ENCODE peak calls at places on chromosomes 16 and 17, in nine cellular contexts. Q is fibroblast of lung; P is heart right ventricle; Y is T-helper 22 cell; R is progenitor cell of endocrine pancreas; O is activated CD4-positive, alpha-beta T cell treated with anti-CD3 and anti-CD28 coated beads for 36 hours; I is A549; T is thoracic aorta; L is mesothelial cell of epicardium. H is an unnamed sample.

GRCh38 chr17:76383645-76384221 is 676 bp upstream of the SPHK1 start:
- DNase-seq in Q (no peak), P (peak; percentile 66), Y (no peak), R (peak; percentile 43), O (peak; percentile 72), I (peak; percentile 66), T (no peak), L (peak; percentile 55), H (peak; percentile 19)

GRCh38 chr17:72119280-72119962 is 1.4 kb upstream of the SOX9 start:
- DNase-seq in Q (no peak), P (no peak), Y (no peak), R (no peak), O (no peak), I (no peak), T (no peak), L (no peak), H (no peak)

GRCh38 chr17:63450551-63450950 is 4.4 kb upstream of the CYB561 start:
- DNase-seq in Q (no peak), P (peak; percentile 37), Y (peak; percentile 19), R (no peak), O (no peak), I (no peak), T (no peak), L (no peak), H (no peak)

GRCh38 chr17:2511138-2511461 is 588 bp downstream of the METTL16 start:
- DNase-seq in Q (no peak), P (no peak), Y (no peak), R (no peak), O (no peak), I (no peak), T (no peak), L (no peak), H (no peak)

GRCh38 chr17:4747847-4748246 is 8.1 kb upstream of the CXCL16 start:
- DNase-seq in Q (no peak), P (no peak), Y (no peak), R (no peak), O (peak; percentile 52), I (no peak), T (no peak), L (no peak), H (no peak)

GRCh38 chr17:77455111-77455877 is 314.5 kb downstream of the SEC14L1 start:
- DNase-seq in Q (peak; percentile 83), P (no peak), Y (no peak), R (no peak), O (peak; percentile 69), I (no peak), T (no peak), L (no peak), H (no peak)

GRCh38 chr17:46943511-46944393 is 20.8 kb downstream of the GOSR2 start:
- DNase-seq in Q (peak; percentile 17), P (no peak), Y (no peak), R (no peak), O (peak; percentile 37), I (no peak), T (no peak), L (no peak), H (no peak)

GRCh38 chr17:56153215-56153614 is at the start of gene ANKFN1:
- DNase-seq in Q (no peak), P (no peak), Y (no peak), R (no peak), O (no peak), I (no peak), T (no peak), L (no peak), H (no peak)

GRCh38 chr16:22034503-22034902 is 26.6 kb downstream of the MOSMO start:
- DNase-seq in Q (no peak), P (no peak), Y (no peak), R (no peak), O (no peak), I (no peak), T (no peak), L (no peak), H (no peak)

GRCh38 chr16:31875112-31875803 is 1.7 kb downstream of the ZNF267 start:
- DNase-seq in Q (no peak), P (no peak), Y (no peak), R (no peak), O (no peak), I (no peak), T (no peak), L (no peak), H (no peak)

GRCh38 chr16:2173916-2174315 is 18.3 kb downstream of the TRAF7 start:
- DNase-seq in Q (no peak), P (no peak), Y (no peak), R (no peak), O (no peak), I (no peak), T (no peak), L (no peak), H (no peak)

GRCh38 chr16:57147381-57148191 is 38.3 kb downstream of the PSME3IP1 start:
- DNase-seq in Q (no peak), P (peak; percentile 61), Y (no peak), R (no peak), O (no peak), I (no peak), T (no peak), L (no peak), H (no peak)

GRCh38 chr16:15971435-15971805 is 22.0 kb downstream of the ABCC1 start:
- DNase-seq in Q (no peak), P (no peak), Y (no peak), R (no peak), O (no peak), I (no peak), T (no peak), L (no peak), H (no peak)

GRCh38 chr17:11825902-11826301 is 171.4 kb downstream of the ZNF18 start:
- DNase-seq in Q (no peak), P (no peak), Y (no peak), R (no peak), O (no peak), I (no peak), T (no peak), L (no peak), H (no peak)

GRCh38 chr17:48816774-48817590 is at the start of gene TTLL6:
- DNase-seq in Q (peak; percentile 66), P (peak; percentile 84), Y (peak; percentile 87), R (peak; percentile 80), O (peak; percentile 80), I (peak; percentile 90), T (peak; percentile 23), L (peak; percentile 87), H (peak; percentile 54)

GRCh38 chr16:58454856-58455255 is 45.1 kb upstream of the NDRG4 start:
- DNase-seq in Q (no peak), P (no peak), Y (no peak), R (no peak), O (no peak), I (no peak), T (no peak), L (no peak), H (no peak)

GRCh38 chr16:14464796-14465195 is 165.3 kb downstream of the PARN start:
- DNase-seq in Q (no peak), P (no peak), Y (no peak), R (no peak), O (no peak), I (no peak), T (no peak), L (no peak), H (no peak)

GRCh38 chr17:157901-158300 is 20.5 kb downstream of the SCGB1C2 start:
- DNase-seq in Q (no peak), P (no peak), Y (no peak), R (no peak), O (no peak), I (no peak), T (no peak), L (no peak), H (no peak)

GRCh38 chr17:49497147-49498036 is 2.3 kb downstream of the NGFR start:
- DNase-seq in Q (peak; percentile 27), P (peak; percentile 36), Y (no peak), R (peak; percentile 44), O (peak; percentile 42), I (no peak), T (peak; percentile 49), L (peak; percentile 70), H (no peak)

GRCh38 chr17:80791758-80792284 is 199.8 kb upstream of the CHMP6 start:
- DNase-seq in Q (peak; percentile 99), P (peak; percentile 43), Y (peak; percentile 25), R (no peak), O (peak; percentile 76), I (peak; percentile 96), T (peak; percentile 77), L (no peak), H (no peak)

GRCh38 chr16:79301036-79301435 is 299.5 kb downstream of the MAF start:
- DNase-seq in Q (no peak), P (no peak), Y (no peak), R (no peak), O (no peak), I (no peak), T (no peak), L (no peak), H (no peak)

GRCh38 chr16:65336169-65336568 is 214.3 kb upstream of the CDH11 start:
- DNase-seq in Q (peak; percentile 12), P (no peak), Y (no peak), R (no peak), O (no peak), I (no peak), T (no peak), L (no peak), H (no peak)

GRCh38 chr17:47620503-47621245 is 29.0 kb upstream of the KPNB1 start:
- DNase-seq in Q (no peak), P (no peak), Y (no peak), R (no peak), O (no peak), I (no peak), T (no peak), L (no peak), H (no peak)

GRCh38 chr16:82167670-82168069 is 2.4 kb downstream of the MPHOSPH6 start:
- DNase-seq in Q (no peak), P (no peak), Y (no peak), R (no peak), O (no peak), I (no peak), T (no peak), L (no peak), H (no peak)

GRCh38 chr17:61139219-61139618 is 260.4 kb upstream of the TBX2 start:
- DNase-seq in Q (peak; percentile 83), P (no peak), Y (peak; percentile 23), R (no peak), O (peak; percentile 64), I (no peak), T (no peak), L (no peak), H (peak; percentile 12)

GRCh38 chr17:13036776-13037175 is 18.9 kb upstream of the ELAC2 start:
- DNase-seq in Q (no peak), P (no peak), Y (no peak), R (no peak), O (no peak), I (no peak), T (no peak), L (no peak), H (no peak)

GRCh38 chr16:84982434-84982833 is 28.9 kb downstream of the ZDHHC7 start:
- DNase-seq in Q (no peak), P (no peak), Y (no peak), R (no peak), O (no peak), I (no peak), T (no peak), L (no peak), H (no peak)

GRCh38 chr17:72619976-72620650 is 472.4 kb downstream of the SLC39A11 start:
- DNase-seq in Q (no peak), P (no peak), Y (no peak), R (no peak), O (no peak), I (no peak), T (no peak), L (no peak), H (no peak)

GRCh38 chr16:47004652-47005051 is 31.2 kb upstream of the DNAJA2 start:
- DNase-seq in Q (no peak), P (no peak), Y (no peak), R (no peak), O (no peak), I (no peak), T (no peak), L (no peak), H (no peak)

GRCh38 chr17:36948717-36949460 is at the start of gene AATF:
- DNase-seq in Q (peak; percentile 95), P (peak; percentile 96), Y (peak; percentile 93), R (peak; percentile 96), O (peak; percentile 97), I (peak; percentile 98), T (peak; percentile 84), L (peak; percentile 98), H (peak; percentile 79)

GRCh38 chr17:58284613-58285421 is 4.1 kb upstream of the MPO start:
- DNase-seq in Q (no peak), P (no peak), Y (no peak), R (no peak), O (no peak), I (no peak), T (no peak), L (no peak), H (no peak)